ENCODE peak calls at places on chromosomes 1 and 21, in four cellular contexts. N is A549, X is HepG2, T is GM12878. V is an unnamed sample.

GRCh38 chr1:96416690-96417444 is 304.7 kb upstream of the PTBP2 start:
- DNase-seq in T (peak; percentile 13), X (no peak), N (no peak), V (no peak)

GRCh38 chr21:44442266-44443125 is 12.8 kb upstream of the LRRC3 start:
- DNase-seq in T (no peak), X (no peak), N (no peak), V (no peak)

GRCh38 chr21:38917045-38917774 is 111.5 kb downstream of the ETS2 start:
- DNase-seq in N (no peak), X (peak; percentile 94), T (no peak), V (no peak)

GRCh38 chr1:235207202-235207565 is 46.1 kb upstream of the RBM34 start:
- DNase-seq in N (no peak), X (no peak), T (no peak), V (peak; percentile 11)

GRCh38 chr1:59409525-59409924 is 112.6 kb downstream of the FGGY start:
- DNase-seq in X (no peak), N (no peak), T (no peak), V (no peak)

GRCh38 chr1:3541465-3541864 is 69.8 kb downstream of the MEGF6 start:
- DNase-seq in T (no peak), N (no peak), X (no peak), V (no peak)

GRCh38 chr1:115609021-115609420 is 32.7 kb upstream of the VANGL1 start:
- DNase-seq in N (no peak), T (no peak), X (no peak), V (no peak)

GRCh38 chr1:48697066-48697707 is 79.5 kb downstream of the BEND5 start:
- DNase-seq in X (peak; percentile 21), N (peak; percentile 10), T (no peak), V (peak; percentile 75)

GRCh38 chr1:202254454-202255252 is 61.1 kb downstream of the LGR6 start:
- DNase-seq in X (no peak), N (no peak), T (no peak), V (peak; percentile 16)

GRCh38 chr21:14989359-14989758 is 75.4 kb downstream of the NRIP1 start:
- DNase-seq in X (no peak), N (no peak), T (no peak), V (no peak)

GRCh38 chr1:94705755-94706154 is 114.4 kb upstream of the SLC44A3 start:
- DNase-seq in T (no peak), X (no peak), N (no peak), V (no peak)

GRCh38 chr1:72341661-72342060 is 59.3 kb upstream of the NEGR1 start:
- DNase-seq in X (no peak), T (no peak), N (no peak), V (no peak)

GRCh38 chr21:45363921-45364463 is 41.0 kb upstream of the COL18A1 start:
- DNase-seq in T (peak; percentile 8), N (peak; percentile 86), X (peak; percentile 82), V (peak; percentile 72)

GRCh38 chr21:45283019-45283610 is 4.6 kb downstream of the POFUT2 start:
- DNase-seq in X (no peak), N (no peak), T (no peak), V (no peak)

GRCh38 chr1:29703596-29703995 is 467.3 kb downstream of the PTPRU start:
- DNase-seq in X (no peak), T (no peak), N (peak; percentile 65), V (peak; percentile 39)

GRCh38 chr1:39462074-39462473 is 29.4 kb upstream of the BMP8A start:
- DNase-seq in T (no peak), N (no peak), X (no peak), V (no peak)

GRCh38 chr1:159915571-159916239 is 9.6 kb downstream of the TAGLN2 start:
- DNase-seq in X (no peak), N (no peak), T (no peak), V (no peak)

GRCh38 chr1:220045356-220046051 is 801 bp downstream of the EPRS1 start:
- DNase-seq in T (no peak), N (peak; percentile 33), X (peak; percentile 4), V (peak; percentile 29)

GRCh38 chr1:151495316-151495715 is 15.9 kb upstream of the CGN start:
- DNase-seq in X (no peak), N (no peak), T (no peak), V (no peak)

GRCh38 chr1:116997666-116998065 is 3.9 kb upstream of the CD101 start:
- DNase-seq in T (no peak), X (no peak), N (no peak), V (no peak)

GRCh38 chr1:216310776-216311175 is 112.5 kb downstream of the USH2A start:
- DNase-seq in T (no peak), N (no peak), X (no peak), V (no peak)

GRCh38 chr1:157363660-157364140 is 188.6 kb downstream of the FCRL5 start:
- DNase-seq in N (peak; percentile 53), T (peak; percentile 20), X (peak; percentile 41), V (no peak)

GRCh38 chr1:215819114-215819513 is 252.0 kb downstream of the KCTD3 start:
- DNase-seq in T (no peak), N (no peak), X (no peak), V (no peak)

GRCh38 chr1:79791488-79792211 is 785.1 kb upstream of the ADGRL4 start:
- DNase-seq in T (no peak), N (no peak), X (no peak), V (no peak)

GRCh38 chr1:12034381-12034801 is 15.1 kb downstream of the MIIP start:
- DNase-seq in X (peak; percentile 73), N (no peak), T (no peak), V (peak; percentile 63)

GRCh38 chr1:8816306-8816705 is 1.1 kb downstream of the RERE start:
- DNase-seq in X (no peak), N (no peak), T (no peak), V (no peak)

GRCh38 chr1:56146449-56146848 is 432.9 kb downstream of the PLPP3 start:
- DNase-seq in N (no peak), X (no peak), T (no peak), V (no peak)

GRCh38 chr1:167687919-167688519 is 33.8 kb upstream of the MPZL1 start:
- DNase-seq in X (peak; percentile 61), T (peak; percentile 80), N (peak; percentile 78), V (peak; percentile 89)

GRCh38 chr1:243315455-243315854 is 59.6 kb downstream of the SDCCAG8 start:
- DNase-seq in N (no peak), X (no peak), T (no peak), V (no peak)

GRCh38 chr1:40898434-40898900 is 36.3 kb upstream of the CITED4 start:
- DNase-seq in T (peak; percentile 27), X (no peak), N (no peak), V (no peak)

DNA sequence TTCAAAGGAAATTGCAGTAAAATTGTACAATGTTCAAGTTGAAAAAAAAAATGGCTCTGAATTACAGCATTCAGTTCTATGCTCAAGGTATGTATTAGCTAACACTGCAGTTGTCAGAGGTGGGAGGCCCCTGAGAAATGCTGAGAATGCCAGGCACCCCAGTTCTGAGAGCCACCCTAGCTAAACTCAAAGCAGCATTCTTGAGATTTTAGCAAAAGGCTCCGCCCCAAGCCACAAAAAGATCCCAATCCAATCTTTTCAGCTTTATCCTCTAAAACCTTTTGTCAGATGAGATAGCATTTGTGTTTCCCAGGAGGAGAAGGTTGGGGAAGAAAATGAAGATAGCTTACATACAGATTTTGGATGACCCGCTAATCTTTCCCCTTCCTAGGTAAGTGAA is 68.8 kb downstream of the SMYD2 start:
- DNase-seq in T (no peak), N (no peak), X (no peak), V (no peak)
- TF ChIP-seq CHD4 in T (no peak), N (no peak), X (no peak), V (no peak)

DNA sequence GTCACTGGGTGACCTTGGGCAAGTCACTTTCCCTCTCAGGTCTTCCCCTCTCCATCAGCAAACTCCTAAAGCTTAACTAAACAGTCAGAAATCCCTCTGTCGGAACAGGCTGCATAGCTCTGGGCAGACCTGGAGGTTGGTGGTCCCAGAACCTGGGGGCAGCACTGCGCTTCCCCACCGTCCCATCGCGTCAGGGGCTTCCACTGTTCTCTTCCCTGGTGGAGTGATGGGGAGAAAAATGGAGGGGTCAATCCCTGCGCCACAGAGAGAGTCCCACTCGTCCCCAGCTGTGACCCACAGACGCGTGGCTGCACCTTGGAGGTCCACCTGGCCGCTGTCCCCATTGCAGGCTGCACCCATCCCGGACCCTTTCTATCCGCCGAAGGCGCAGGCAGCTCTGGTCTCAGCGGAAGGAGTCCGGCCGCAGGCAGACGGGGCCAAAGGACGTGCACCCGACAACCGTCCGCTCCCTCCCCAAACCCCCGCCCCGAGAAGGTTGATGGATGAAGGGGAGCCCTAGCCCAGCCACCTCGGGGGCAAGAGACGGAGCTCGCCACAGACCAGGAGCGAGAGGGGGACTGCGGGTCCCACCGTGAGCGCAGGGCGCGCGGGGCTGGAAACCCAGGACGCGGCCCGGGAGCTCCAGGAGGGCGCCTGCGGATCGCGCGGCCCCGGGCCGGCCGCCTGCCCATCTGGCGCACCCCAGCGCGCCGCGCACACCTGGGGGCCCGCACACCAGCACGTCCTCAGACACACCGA is 585 bp upstream of the WNT3A start:
- DNase-seq in T (no peak), N (no peak), X (no peak), V (no peak)
- TF ChIP-seq CHD4 in T (no peak), N (no peak), X (no peak), V (no peak)

GRCh38 chr1:27772932-27773731 is at the start of gene STX12:
- DNase-seq in T (peak; percentile 100), X (peak; percentile 95), N (peak; percentile 95), V (peak; percentile 100)
- TF ChIP-seq CHD4 in T (no peak), X (no peak), N (no peak), V (no peak)

DNA sequence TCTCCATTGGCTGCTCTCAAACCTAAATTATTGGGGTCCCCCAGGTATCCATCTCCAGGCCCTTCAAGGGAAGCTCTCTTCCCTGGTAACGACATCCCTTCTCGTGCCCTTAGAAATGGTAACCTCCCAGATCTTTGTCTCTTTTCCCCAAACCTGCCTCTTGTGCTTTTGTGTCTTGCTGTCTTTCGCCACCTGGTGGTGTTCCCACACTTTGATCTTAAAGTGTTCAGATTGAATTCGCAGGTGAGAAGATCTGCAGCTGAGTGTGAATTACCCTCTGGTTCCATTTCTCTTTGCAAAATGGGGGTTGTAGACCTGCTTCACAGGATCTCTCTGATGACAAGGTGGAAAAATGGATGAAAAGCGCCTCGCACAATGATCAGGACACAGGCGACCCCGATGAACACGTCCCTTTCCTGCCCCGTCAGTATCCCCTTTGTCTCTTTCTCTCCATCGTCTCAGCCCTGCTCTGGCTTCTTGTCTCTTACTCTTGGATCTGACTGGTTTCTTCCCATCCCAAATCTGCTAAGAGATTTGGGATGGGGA is 53.1 kb downstream of the DOP1B start:
- DNase-seq in X (peak; percentile 71), N (no peak), T (no peak), V (peak; percentile 45)
- TF ChIP-seq CHD4 in X (no peak), N (no peak), T (no peak), V (no peak)

DNA sequence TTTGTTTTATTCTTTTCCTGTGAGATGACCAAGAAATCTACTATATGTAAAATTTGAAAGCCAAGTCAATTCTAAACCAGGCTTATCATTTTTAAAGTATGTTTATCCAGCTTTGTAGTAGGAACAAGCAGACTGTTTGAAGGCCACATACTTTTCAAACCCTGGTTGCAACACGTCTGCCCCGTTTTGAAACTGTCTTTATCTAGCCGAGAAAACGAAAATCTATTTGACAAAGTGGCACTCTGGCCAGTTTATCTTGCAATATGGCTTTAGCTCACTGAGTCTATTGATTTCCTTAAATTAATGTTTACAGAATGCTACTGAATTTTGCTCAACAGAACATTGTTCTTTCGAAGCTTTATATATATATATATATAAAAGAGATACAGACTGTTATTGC is 39.7 kb downstream of the PROX1 start:
- DNase-seq in T (no peak), X (peak; percentile 89), N (no peak), V (no peak)
- TF ChIP-seq CHD4 in T (no peak), X (no peak), N (no peak), V (no peak)

GRCh38 chr1:175555266-175555665 is 188.1 kb downstream of the TNR start:
- DNase-seq in X (no peak), N (no peak), T (no peak), V (peak; percentile 7)
- TF ChIP-seq CHD4 in X (no peak), N (no peak), T (no peak), V (no peak)